ENCODE peak calls at places on chromosomes 13 and 19, in four cellular contexts. P, D, E and H are unnamed samples.

GRCh38 chr13:113046883-113047244 is 58.7 kb upstream of the F7 start:
- DNase-seq in P (no peak), D (no peak), E (no peak), H (no peak)

GRCh38 chr13:108146642-108147041 is 68.7 kb downstream of the LIG4 start:
- DNase-seq in P (no peak), D (no peak), E (no peak), H (no peak)

GRCh38 chr13:111575719-111576118 is 255.3 kb downstream of the TEX29 start:
- DNase-seq in P (no peak), D (no peak), E (no peak), H (no peak)

GRCh38 chr19:33569822-33570221 is 48.2 kb upstream of the PEPD start:
- DNase-seq in P (no peak), D (no peak), E (no peak), H (no peak)

GRCh38 chr13:93227280-93227905 is 786 bp downstream of the GPC6 start:
- DNase-seq in P (no peak), D (no peak), E (peak), H (no peak)

GRCh38 chr19:742540-743075 is 8.3 kb upstream of the MISP start:
- DNase-seq in P (no peak), D (no peak), E (no peak), H (no peak)

GRCh38 chr19:18023596-18024212 is 15.7 kb downstream of the ARRDC2 start:
- DNase-seq in P (no peak), D (peak), E (no peak), H (no peak)

GRCh38 chr19:48520134-48520533 is 8.5 kb upstream of the LMTK3 start:
- DNase-seq in P (no peak), D (no peak), E (no peak), H (no peak)

GRCh38 chr13:25692156-25692555 is 320.4 kb downstream of the ATP8A2 start:
- DNase-seq in P (no peak), D (no peak), E (no peak), H (no peak)

GRCh38 chr19:42184401-42184861 is 33.0 kb downstream of the DEDD2 start:
- DNase-seq in P (no peak), D (peak), E (peak), H (peak)

GRCh38 chr19:41307090-41307875 is 2.7 kb upstream of the CCDC97 start:
- DNase-seq in P (no peak), D (no peak), E (no peak), H (no peak)

GRCh38 chr13:100197591-100198365 is 108.9 kb downstream of the PCCA start:
- DNase-seq in P (no peak), D (no peak), E (no peak), H (no peak)

GRCh38 chr19:11154683-11155047 is 917 bp downstream of the SPC24 start:
- DNase-seq in P (no peak), D (no peak), E (no peak), H (no peak)

GRCh38 chr13:50386527-50387123 is 371.4 kb downstream of the KCNRG start:
- DNase-seq in P (no peak), D (no peak), E (no peak), H (no peak)

GRCh38 chr19:4624733-4625362 is 14.5 kb upstream of the TNFAIP8L1 start:
- DNase-seq in P (no peak), D (peak), E (no peak), H (peak)

GRCh38 chr19:46746281-46746965 is at the start of gene STRN4:
- DNase-seq in P (no peak), D (peak), E (peak), H (peak)

GRCh38 chr19:38650911-38651584 is 3.6 kb downstream of the ACTN4 start:
- DNase-seq in P (no peak), D (peak), E (no peak), H (no peak)

GRCh38 chr19:58557253-58558065 is 952 bp downstream of the UBE2M start:
- DNase-seq in P (no peak), D (no peak), E (no peak), H (no peak)

GRCh38 chr13:81957121-81957520 is 1616.2 kb upstream of the SPRY2 start:
- DNase-seq in P (no peak), D (no peak), E (no peak), H (no peak)

GRCh38 chr13:101655435-101655834 is 203.0 kb downstream of the ITGBL1 start:
- DNase-seq in P (peak), D (no peak), E (no peak), H (no peak)

GRCh38 chr19:18612051-18612771 is 459 bp upstream of the TMEM59L start:
- DNase-seq in P (no peak), D (no peak), E (no peak), H (no peak)

GRCh38 chr13:111247552-111247951 is 72.9 kb upstream of the TEX29 start:
- DNase-seq in P (no peak), D (no peak), E (no peak), H (no peak)

GRCh38 chr13:93525087-93525486 is 298.5 kb downstream of the GPC6 start:
- DNase-seq in P (no peak), D (no peak), E (no peak), H (no peak)

GRCh38 chr19:4768934-4769777 is 22.4 kb upstream of the FEM1A start:
- DNase-seq in P (no peak), D (peak), E (peak), H (peak)

GRCh38 chr13:70339738-70340137 is 231.5 kb upstream of the KLHL1 start:
- DNase-seq in P (no peak), D (peak), E (no peak), H (peak)

GRCh38 chr19:51123381-51124186 is 1.1 kb upstream of the SIGLEC9 start:
- DNase-seq in P (no peak), D (peak), E (no peak), H (no peak)

GRCh38 chr13:43377149-43377548 is 353.8 kb downstream of the DNAJC15 start:
- DNase-seq in P (no peak), D (no peak), E (no peak), H (no peak)

GRCh38 chr13:63086286-63086685 is 1670.6 kb upstream of the PCDH20 start:
- DNase-seq in P (no peak), D (no peak), E (no peak), H (no peak)

GRCh38 chr19:52453324-52454094 is at the start of gene ZNF578:
- DNase-seq in P (no peak), D (peak), E (peak), H (peak)

GRCh38 chr13:114062754-114063153 is 69.7 kb downstream of the RASA3 start:
- DNase-seq in P (no peak), D (peak), E (no peak), H (no peak)

GRCh38 chr13:110560606-110561334 is 752 bp downstream of the RAB20 start:
- DNase-seq in P (no peak), D (peak), E (peak), H (peak)

GRCh38 chr19:55866521-55866920 is 30.2 kb downstream of the NLRP4 start:
- DNase-seq in P (no peak), D (no peak), E (no peak), H (no peak)

GRCh38 chr19:13152854-13153626 is 2.8 kb downstream of the IER2 start:
- DNase-seq in P (peak), D (peak), E (peak), H (peak)
- TF ChIP-seq SPI1 in P (no peak), D (no peak), E (no peak), H (no peak)

GRCh38 chr13:30413842-30414241 is 8.5 kb upstream of the UBE2L5 start:
- DNase-seq in P (no peak), D (peak), E (no peak), H (no peak)
- TF ChIP-seq SPI1 in P (no peak), D (peak), E (no peak), H (no peak)

DNA sequence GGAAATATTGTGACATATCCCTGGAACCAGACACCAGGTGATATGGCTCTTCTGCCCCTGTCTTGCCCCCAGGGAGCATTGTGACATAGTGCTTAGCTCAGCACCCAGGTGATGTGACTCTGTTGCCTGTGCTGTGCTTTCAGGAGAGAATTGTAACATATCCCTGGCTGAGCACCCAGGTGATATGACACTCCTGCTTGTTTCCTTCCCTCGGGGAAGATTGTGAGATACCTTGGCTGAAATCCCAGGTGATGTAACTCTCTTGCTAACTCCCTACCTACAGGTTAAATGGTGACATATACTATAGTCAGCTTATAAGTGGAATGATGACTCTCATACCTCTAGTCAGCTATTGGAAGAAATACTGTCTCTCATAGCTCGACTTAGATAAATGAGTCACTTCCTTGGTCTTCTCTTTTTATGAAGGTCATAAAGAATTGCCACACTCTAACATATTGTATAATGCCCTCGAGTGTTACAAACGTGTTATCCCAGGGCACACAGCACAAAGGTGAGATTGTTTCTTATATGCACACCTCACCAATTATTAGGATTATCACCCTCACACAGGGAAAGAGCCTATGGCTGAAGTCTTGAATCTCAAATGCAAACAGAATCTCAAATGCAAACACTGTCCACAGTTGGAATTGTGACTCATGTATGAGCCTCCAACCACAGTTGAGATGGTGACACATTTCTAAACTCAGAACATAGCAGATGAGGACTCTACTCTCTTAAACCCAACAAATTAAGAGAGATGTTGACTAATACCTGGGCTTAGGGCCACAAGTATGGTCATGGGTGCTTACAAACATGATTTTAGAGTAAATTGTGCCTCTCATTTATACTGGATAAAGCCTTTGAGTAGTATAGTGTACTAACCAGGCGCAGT is 32.7 kb upstream of the ZNF254 start:
- DNase-seq in P (no peak), D (no peak), E (no peak), H (no peak)
- TF ChIP-seq SPI1 in P (no peak), D (no peak), E (no peak), H (no peak)

DNA sequence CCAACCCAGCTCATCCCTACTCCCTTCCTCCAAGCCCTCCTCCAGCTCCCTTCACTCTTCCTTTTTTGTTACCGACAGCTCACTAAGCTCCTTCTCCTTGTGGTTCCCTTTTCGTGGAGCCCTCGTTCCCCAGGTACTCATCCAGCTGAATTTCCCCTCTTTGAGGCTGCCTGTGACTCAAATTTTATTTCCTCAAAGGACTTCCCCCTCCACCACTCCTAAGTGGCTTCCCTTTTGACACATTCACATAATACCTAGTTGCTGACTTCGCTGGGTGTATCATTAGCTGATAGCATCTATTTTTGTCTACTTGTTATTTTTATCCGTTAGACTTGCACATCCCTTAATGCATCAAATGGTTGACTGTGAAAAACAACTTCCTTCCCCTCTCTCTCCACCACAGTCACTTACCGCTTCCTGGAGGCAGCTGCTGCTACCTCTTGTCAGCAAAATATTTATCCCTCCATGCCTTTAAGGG is 14.5 kb downstream of the FFAR2 start:
- DNase-seq in P (peak), D (peak), E (peak), H (no peak)
- TF ChIP-seq SPI1 in P (peak), D (peak), E (peak), H (no peak)

GRCh38 chr19:35154535-35155406 is at the start of gene FXYD5:
- DNase-seq in P (no peak), D (peak), E (peak), H (peak)
- TF ChIP-seq SPI1 in P (no peak), D (peak), E (no peak), H (peak)

DNA sequence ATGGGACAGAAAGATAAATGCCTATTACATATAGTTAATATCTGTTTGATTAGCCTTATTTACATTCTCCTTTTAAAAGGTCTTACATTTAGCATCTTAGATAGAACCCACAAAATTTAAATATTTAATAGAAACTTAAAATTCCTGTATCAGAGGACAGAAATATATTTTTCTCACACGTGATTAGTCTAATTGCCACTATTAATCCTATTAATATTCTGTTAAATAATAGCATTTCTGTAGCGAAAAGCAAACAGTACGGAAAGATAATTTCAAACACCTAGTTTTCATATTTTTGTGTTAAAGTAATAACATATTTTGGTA is 380 bp upstream of the ZNF30 start:
- DNase-seq in P (no peak), D (no peak), E (no peak), H (no peak)
- TF ChIP-seq SPI1 in P (no peak), D (no peak), E (no peak), H (no peak)

GRCh38 chr13:104143760-104144406 is 1077.7 kb upstream of the SLC10A2 start:
- DNase-seq in P (no peak), D (no peak), E (no peak), H (no peak)
- TF ChIP-seq SPI1 in P (no peak), D (no peak), E (no peak), H (no peak)